ENCODE peak calls at places on chromosome 17, in four cellular contexts. One of them, this sample, is unnamed.

GRCh38 chr17:3944485-3945388 is 19.5 kb downstream of the ATP2A3 start:
- DNase-seq in stomach: peak
- DNase-seq in sigmoid colon: peak
- DNase-seq in H1: peak
- DNase-seq in this sample: peak

GRCh38 chr17:28407974-28408306 is 1.9 kb upstream of the SLC46A1 start:
- DNase-seq in stomach: no peak
- DNase-seq in sigmoid colon: no peak
- DNase-seq in H1: no peak
- DNase-seq in this sample: no peak

GRCh38 chr17:57309479-57309878 is 53.2 kb downstream of the MSI2 start:
- DNase-seq in stomach: no peak
- DNase-seq in sigmoid colon: no peak
- DNase-seq in H1: no peak
- DNase-seq in this sample: no peak

GRCh38 chr17:60141111-60142018 is 8.4 kb upstream of the CA4 start:
- DNase-seq in H1: peak
- DNase-seq in stomach: peak
- DNase-seq in sigmoid colon: no peak
- DNase-seq in this sample: no peak

GRCh38 chr17:80142929-80143328 is 4.0 kb downstream of the EIF4A3 start:
- DNase-seq in H1: no peak
- DNase-seq in sigmoid colon: peak
- DNase-seq in stomach: no peak
- DNase-seq in this sample: no peak

GRCh38 chr17:35373532-35373983 is at the start of gene SLFN11:
- DNase-seq in stomach: peak
- DNase-seq in sigmoid colon: peak
- DNase-seq in H1: peak
- DNase-seq in this sample: peak

GRCh38 chr17:80694085-80694991 is 149.7 kb downstream of the RPTOR start:
- DNase-seq in H1: no peak
- DNase-seq in sigmoid colon: no peak
- DNase-seq in stomach: no peak
- DNase-seq in this sample: no peak

GRCh38 chr17:55454906-55455474 is 33.4 kb upstream of the MMD start:
- DNase-seq in stomach: no peak
- DNase-seq in H1: no peak
- DNase-seq in sigmoid colon: no peak
- DNase-seq in this sample: peak

GRCh38 chr17:58144801-58145200 is 3.4 kb upstream of the OR4D1 start:
- DNase-seq in H1: no peak
- DNase-seq in stomach: no peak
- DNase-seq in sigmoid colon: no peak
- DNase-seq in this sample: no peak

GRCh38 chr17:30956764-30957374 is 14.0 kb upstream of the RNF135 start:
- DNase-seq in H1: no peak
- DNase-seq in sigmoid colon: no peak
- DNase-seq in stomach: no peak
- DNase-seq in this sample: no peak

GRCh38 chr17:67528751-67529436 is 151.8 kb downstream of the PITPNC1 start:
- DNase-seq in sigmoid colon: peak
- DNase-seq in H1: peak
- DNase-seq in stomach: peak
- DNase-seq in this sample: peak

GRCh38 chr17:1470774-1471462 is 14.9 kb upstream of the CRK start:
- DNase-seq in H1: no peak
- DNase-seq in stomach: no peak
- DNase-seq in sigmoid colon: no peak
- DNase-seq in this sample: no peak

GRCh38 chr17:67642488-67642887 is 75.2 kb upstream of the NOL11 start:
- DNase-seq in sigmoid colon: no peak
- DNase-seq in stomach: no peak
- DNase-seq in H1: no peak
- DNase-seq in this sample: no peak

GRCh38 chr17:49157784-49158183 is 25.2 kb downstream of the B4GALNT2 start:
- DNase-seq in sigmoid colon: no peak
- DNase-seq in stomach: no peak
- DNase-seq in H1: no peak
- DNase-seq in this sample: no peak

GRCh38 chr17:50872710-50873424 is 6.7 kb upstream of the TOB1 start:
- DNase-seq in stomach: peak
- DNase-seq in H1: no peak
- DNase-seq in sigmoid colon: peak
- DNase-seq in this sample: peak

GRCh38 chr17:79837888-79838540 is 1.2 kb downstream of the CBX4 start:
- DNase-seq in stomach: no peak
- DNase-seq in sigmoid colon: no peak
- DNase-seq in H1: no peak
- DNase-seq in this sample: no peak

GRCh38 chr17:13600475-13601316 is 1.0 kb downstream of the HS3ST3A1 start:
- DNase-seq in H1: peak
- DNase-seq in sigmoid colon: no peak
- DNase-seq in stomach: no peak
- DNase-seq in this sample: no peak

GRCh38 chr17:233473-233941 is 52.1 kb upstream of the DOC2B start:
- DNase-seq in H1: no peak
- DNase-seq in stomach: peak
- DNase-seq in sigmoid colon: peak
- DNase-seq in this sample: no peak

GRCh38 chr17:10059684-10060211 is 138.7 kb downstream of the GAS7 start:
- DNase-seq in sigmoid colon: no peak
- DNase-seq in stomach: no peak
- DNase-seq in H1: no peak
- DNase-seq in this sample: no peak

GRCh38 chr17:60390223-60390622 is 1.7 kb downstream of the USP32 start:
- DNase-seq in stomach: no peak
- DNase-seq in sigmoid colon: no peak
- DNase-seq in H1: no peak
- DNase-seq in this sample: no peak

GRCh38 chr17:77125432-77125901 is 15.3 kb upstream of the SEC14L1 start:
- DNase-seq in sigmoid colon: no peak
- DNase-seq in H1: no peak
- DNase-seq in stomach: no peak
- DNase-seq in this sample: no peak

GRCh38 chr17:29572691-29573557 is 4.4 kb downstream of the TP53I13 start:
- DNase-seq in sigmoid colon: peak
- DNase-seq in stomach: peak
- DNase-seq in H1: peak
- DNase-seq in this sample: no peak

GRCh38 chr17:73754886-73755285 is 110.6 kb upstream of the SDK2 start:
- DNase-seq in stomach: no peak
- DNase-seq in H1: no peak
- DNase-seq in sigmoid colon: no peak
- DNase-seq in this sample: no peak
- H3K27ac ChIP-seq in stomach: no peak
- H3K27ac ChIP-seq in H1: no peak
- H3K27ac ChIP-seq in sigmoid colon: no peak
- H3K27ac ChIP-seq in this sample: no peak

GRCh38 chr17:8502100-8502499 is 66.4 kb downstream of the NDEL1 start:
- DNase-seq in stomach: no peak
- DNase-seq in sigmoid colon: no peak
- DNase-seq in H1: no peak
- DNase-seq in this sample: no peak
- TF ChIP-seq POLR2A in stomach: no peak
- TF ChIP-seq POLR2A in sigmoid colon: no peak
- TF ChIP-seq POLR2A in H1: no peak
- TF ChIP-seq POLR2A in this sample: no peak

DNA sequence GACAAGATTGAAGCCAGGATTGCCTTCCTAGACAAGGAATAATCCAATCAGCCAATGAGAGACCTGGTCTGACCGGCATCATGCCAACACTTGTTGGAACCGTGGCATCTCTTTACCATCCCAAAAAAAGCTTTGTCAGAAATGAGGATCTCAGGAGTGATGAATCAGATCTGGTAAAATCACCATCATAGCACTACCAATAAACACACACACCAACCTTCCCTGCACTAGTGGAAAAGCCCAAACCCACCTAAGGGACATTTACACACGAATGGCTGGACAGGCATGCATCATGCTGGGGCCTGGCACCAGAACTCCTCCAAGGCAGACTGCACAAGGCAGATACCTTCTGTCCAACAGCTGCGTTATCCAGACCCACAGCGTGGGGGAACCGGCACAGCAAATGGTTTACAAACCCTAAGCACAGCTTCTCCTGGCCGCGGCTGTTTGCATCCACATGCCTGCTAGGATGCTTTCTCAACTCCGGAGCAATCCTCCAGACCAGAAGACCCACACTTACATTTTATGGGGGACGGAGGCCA is 2.9 kb downstream of the ASIC2 start:
- DNase-seq in stomach: no peak
- DNase-seq in H1: no peak
- DNase-seq in sigmoid colon: no peak
- DNase-seq in this sample: no peak
- TF ChIP-seq POLR2AphosphoS5 in stomach: no peak
- TF ChIP-seq POLR2AphosphoS5 in H1: no peak
- TF ChIP-seq POLR2AphosphoS5 in sigmoid colon: no peak
- TF ChIP-seq POLR2AphosphoS5 in this sample: no peak

GRCh38 chr17:7852919-7853692 is 1.8 kb upstream of the TMEM88 start:
- DNase-seq in sigmoid colon: peak
- DNase-seq in stomach: no peak
- DNase-seq in H1: peak
- DNase-seq in this sample: no peak
- H3K27ac ChIP-seq in sigmoid colon: no peak
- H3K27ac ChIP-seq in stomach: no peak
- H3K27ac ChIP-seq in H1: no peak
- H3K27ac ChIP-seq in this sample: no peak

GRCh38 chr17:44386182-44386525 is 3.3 kb downstream of the ITGA2B start:
- DNase-seq in sigmoid colon: no peak
- DNase-seq in H1: no peak
- DNase-seq in stomach: no peak
- DNase-seq in this sample: no peak

GRCh38 chr17:44383861-44384260 is 5.6 kb downstream of the ITGA2B start:
- DNase-seq in H1: no peak
- DNase-seq in stomach: no peak
- DNase-seq in sigmoid colon: no peak
- DNase-seq in this sample: no peak

GRCh38 chr17:44384281-44384822 is 5.1 kb downstream of the ITGA2B start:
- DNase-seq in sigmoid colon: no peak
- DNase-seq in stomach: no peak
- DNase-seq in H1: no peak
- DNase-seq in this sample: no peak

GRCh38 chr17:44384823-44385286 is 4.6 kb downstream of the ITGA2B start:
- DNase-seq in stomach: no peak
- DNase-seq in H1: peak
- DNase-seq in sigmoid colon: no peak
- DNase-seq in this sample: no peak

DNA sequence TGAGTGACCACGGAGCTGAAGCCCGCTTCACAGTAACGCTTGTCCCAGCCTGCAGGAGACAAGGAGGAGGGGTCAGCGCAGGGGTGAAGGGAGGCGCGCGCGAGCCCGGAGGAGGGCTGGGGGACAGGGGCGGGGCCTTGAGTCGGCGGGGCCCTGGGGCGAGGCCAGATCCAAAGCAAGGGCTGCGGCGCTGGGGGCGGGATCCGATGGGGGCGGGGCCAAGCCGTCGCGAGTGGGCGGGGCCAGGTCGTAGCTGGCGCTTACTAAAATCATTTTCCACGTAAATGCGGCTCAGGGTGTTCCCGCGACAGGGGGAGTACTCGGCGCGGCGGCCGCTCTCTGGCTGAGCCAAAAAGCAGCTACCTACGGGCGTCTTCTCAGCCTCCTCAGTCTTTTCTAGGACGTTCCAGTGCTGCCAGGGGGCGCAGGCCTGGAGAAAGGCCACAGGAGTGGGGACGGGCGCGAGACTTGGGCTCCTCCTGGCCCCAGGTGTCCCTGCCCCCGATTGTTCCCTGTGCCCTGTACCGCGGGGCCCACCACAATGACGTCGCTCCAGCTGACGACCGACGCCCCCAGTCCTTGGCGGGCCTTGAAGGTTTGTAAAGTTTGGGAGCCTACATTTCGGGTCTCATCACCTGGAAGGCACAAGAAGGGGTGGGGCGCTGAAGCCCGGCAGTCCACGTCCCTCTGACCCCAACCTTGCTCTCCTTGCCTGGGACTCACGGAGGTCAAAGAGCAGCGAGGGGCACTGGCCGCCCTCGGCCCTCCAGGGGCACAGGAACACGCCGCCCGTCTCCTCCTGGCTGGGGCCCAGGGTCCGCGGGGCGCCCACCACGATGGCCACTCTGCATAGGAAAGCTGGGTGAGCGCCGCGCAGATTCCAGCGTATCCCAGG is 3.9 kb downstream of the ITGA2B start:
- DNase-seq in H1: peak
- DNase-seq in sigmoid colon: peak
- DNase-seq in stomach: peak
- DNase-seq in this sample: peak
- TF ChIP-seq POLR2A in H1: no peak
- TF ChIP-seq POLR2A in sigmoid colon: no peak
- TF ChIP-seq POLR2A in stomach: no peak
- TF ChIP-seq POLR2A in this sample: peak

GRCh38 chr17:65049085-65049756 is 7.3 kb downstream of the GNA13 start:
- DNase-seq in H1: no peak
- DNase-seq in stomach: no peak
- DNase-seq in sigmoid colon: no peak
- DNase-seq in this sample: no peak
- TF ChIP-seq POLR2AphosphoS5 in H1: no peak
- TF ChIP-seq POLR2AphosphoS5 in stomach: no peak
- TF ChIP-seq POLR2AphosphoS5 in sigmoid colon: no peak
- TF ChIP-seq POLR2AphosphoS5 in this sample: no peak

GRCh38 chr17:82560802-82561428 is 41.4 kb downstream of the FOXK2 start:
- DNase-seq in stomach: no peak
- DNase-seq in sigmoid colon: no peak
- DNase-seq in H1: no peak
- DNase-seq in this sample: no peak
- H3K27ac ChIP-seq in stomach: no peak
- H3K27ac ChIP-seq in sigmoid colon: no peak
- H3K27ac ChIP-seq in H1: peak
- H3K27ac ChIP-seq in this sample: no peak